ENCODE peak calls at places on chromosomes 1 and 21, in six cellular contexts. I is A549; P is AG04449; O is progenitor cell of endocrine pancreas; W is stimulated activated CD8-positive, alpha-beta memory T cell treated with anti-CD3 and anti-CD28 coated beads, Interleukin-4, amount 100 ng/mL, for 24 hours; U is cardiac muscle cell. E is an unnamed sample.

GRCh38 chr1:230191079-230191478 is 124.0 kb downstream of the GALNT2 start:
- DNase-seq in W (no peak), P (no peak), I (no peak), U (peak), O (no peak), E (no peak)

GRCh38 chr1:181044449-181044966 is 10.7 kb downstream of the MR1 start:
- DNase-seq in O (no peak), I (peak), P (no peak), U (no peak), W (peak), E (peak)

GRCh38 chr1:171754381-171754705 is 12.5 kb upstream of the VAMP4 start:
- DNase-seq in W (no peak), I (no peak), P (no peak), O (no peak), U (peak), E (no peak)

GRCh38 chr1:245310605-245311531 is 156.1 kb downstream of the KIF26B start:
- DNase-seq in W (no peak), U (peak), I (no peak), P (no peak), O (no peak), E (peak)

GRCh38 chr1:109776206-109776835 is 12.6 kb upstream of the EPS8L3 start:
- DNase-seq in P (no peak), I (no peak), U (no peak), W (no peak), O (no peak), E (no peak)

GRCh38 chr1:30372792-30373433 is 350.5 kb downstream of the MATN1 start:
- DNase-seq in U (no peak), O (no peak), P (no peak), I (no peak), W (no peak), E (no peak)

GRCh38 chr1:28594661-28595411 is 2.8 kb downstream of the RAB42 start:
- DNase-seq in O (no peak), W (no peak), U (no peak), I (peak), P (no peak), E (no peak)

GRCh38 chr1:25675729-25676476 is 59.3 kb downstream of the MAN1C1 start:
- DNase-seq in P (no peak), U (no peak), O (no peak), I (no peak), W (peak), E (peak)

GRCh38 chr21:25635310-25635709 is 3.7 kb upstream of the JAM2 start:
- DNase-seq in P (no peak), U (no peak), O (no peak), W (no peak), I (no peak), E (no peak)

GRCh38 chr1:81498370-81499184 is 302.2 kb upstream of the ADGRL2 start:
- DNase-seq in U (no peak), O (no peak), I (no peak), W (no peak), P (no peak), E (no peak)

GRCh38 chr1:224747578-224747977 is 131.5 kb downstream of the CNIH3 start:
- DNase-seq in U (peak), W (peak), P (no peak), O (no peak), I (no peak), E (no peak)

GRCh38 chr1:222754386-222755139 is 17.6 kb downstream of the FAM177B start:
- DNase-seq in U (peak), O (no peak), P (peak), I (peak), W (no peak), E (no peak)

GRCh38 chr1:36014722-36015220 is 69.1 kb upstream of the TEKT2 start:
- DNase-seq in P (no peak), U (peak), O (no peak), W (no peak), I (no peak), E (no peak)

GRCh38 chr1:212980123-212980800 is 29.9 kb downstream of the VASH2 start:
- DNase-seq in I (no peak), W (no peak), P (no peak), U (peak), O (no peak), E (no peak)

GRCh38 chr1:119582801-119583200 is 65.3 kb downstream of the ZNF697 start:
- DNase-seq in P (no peak), W (no peak), I (peak), O (peak), U (peak), E (peak)

GRCh38 chr1:84973493-84974334 is 23.2 kb downstream of the MCOLN2 start:
- DNase-seq in U (peak), W (no peak), P (no peak), I (peak), O (no peak), E (no peak)

E was measured in GM13977.